ENCODE peak calls at places on chromosomes 16 and 17, in nine cellular contexts. Q is psoas muscle; T is breast epithelium; X is endothelial cell of umbilical vein; V is dorsolateral prefrontal cortex; Y is AG04450; G is adrenal gland; D is CD8-positive, alpha-beta T cell; Z is PC-9. K is an unnamed sample.

GRCh38 chr17:29977836-29978235 is 36.4 kb downstream of the EFCAB5 start:
- DNase-seq in D (no peak), Q (no peak), Z (no peak), T (no peak), V (no peak), Y (no peak), G (no peak), X (no peak), K (no peak)

GRCh38 chr16:85462405-85463227 is 150.5 kb upstream of the GSE1 start:
- DNase-seq in T (no peak), X (no peak), V (no peak), Y (no peak), G (peak; percentile 57), Z (no peak), D (no peak), Q (no peak), K (no peak)

GRCh38 chr17:79905832-79906231 is 66.6 kb upstream of the CBX4 start:
- DNase-seq in Q (no peak), G (no peak), D (no peak), Y (no peak), V (no peak), T (no peak), Z (peak; percentile 54), X (no peak), K (no peak)

GRCh38 chr17:81712468-81713003 is 452 bp downstream of the SLC25A10 start:
- DNase-seq in Y (no peak), Z (peak; percentile 64), Q (no peak), V (no peak), G (peak; percentile 35), T (no peak), X (no peak), D (no peak), K (no peak)

GRCh38 chr17:12637015-12637414 is 28.7 kb upstream of the MYOCD start:
- DNase-seq in V (no peak), Z (no peak), X (no peak), Y (peak; percentile 92), D (no peak), Q (no peak), T (no peak), G (no peak), K (no peak)

GRCh38 chr17:75691371-75692290 is 24.5 kb downstream of the SAP30BP start:
- DNase-seq in Z (no peak), Y (no peak), D (no peak), V (peak; percentile 70), Q (no peak), G (no peak), X (no peak), T (peak; percentile 89), K (no peak)

GRCh38 chr17:13786000-13786598 is 184.4 kb upstream of the HS3ST3A1 start:
- DNase-seq in V (no peak), Q (no peak), T (no peak), G (no peak), Z (no peak), X (no peak), D (no peak), Y (peak; percentile 43), K (no peak)

GRCh38 chr17:63442549-63443035 is 3.5 kb downstream of the CYB561 start:
- DNase-seq in G (no peak), V (no peak), D (no peak), Y (no peak), T (no peak), Z (no peak), Q (no peak), X (no peak), K (no peak)

GRCh38 chr16:11552445-11552844 is 34.3 kb downstream of the LITAF start:
- DNase-seq in G (no peak), T (no peak), X (no peak), V (no peak), Q (no peak), D (no peak), Y (no peak), Z (no peak), K (no peak)

GRCh38 chr17:10772425-10773380 is 31.2 kb downstream of the TMEM238L start:
- DNase-seq in T (no peak), Z (peak; percentile 15), X (no peak), G (no peak), V (no peak), D (no peak), Y (no peak), Q (no peak), K (no peak)

GRCh38 chr17:82179946-82180475 is 32.6 kb downstream of the CCDC57 start:
- DNase-seq in T (no peak), Y (no peak), D (no peak), X (no peak), Q (no peak), Z (no peak), V (no peak), G (no peak), K (no peak)

DNA sequence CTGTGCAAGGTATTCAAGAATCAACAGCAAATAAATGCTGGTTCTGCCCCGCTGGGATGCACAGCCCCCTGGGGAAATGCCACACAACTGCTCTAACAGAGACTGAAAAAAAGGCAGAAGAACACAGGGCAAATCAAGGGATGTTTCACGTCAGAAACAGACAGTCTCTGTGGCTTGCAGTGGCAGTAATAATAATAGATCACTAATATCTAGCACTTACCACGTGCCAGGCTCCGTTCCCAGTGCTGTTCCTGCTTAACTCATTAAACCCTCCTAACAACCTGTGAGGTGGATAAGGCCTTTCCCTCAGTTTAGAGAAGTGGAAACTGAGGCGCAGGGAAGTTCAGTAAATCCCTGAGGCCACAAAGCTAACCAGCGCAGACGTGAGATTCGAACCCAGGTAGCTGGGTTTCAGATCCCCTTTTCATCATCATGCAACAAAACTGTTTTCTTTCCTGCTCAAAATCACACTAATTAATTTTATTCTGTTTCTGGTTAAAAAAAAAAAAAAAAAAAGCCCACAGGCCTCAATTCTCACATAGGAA is 36.7 kb downstream of the ARHGAP17 start:
- DNase-seq in Y (no peak), Z (no peak), Q (no peak), G (no peak), V (no peak), D (no peak), T (no peak), X (no peak), K (no peak)
- H3K27ac ChIP-seq in Y (peak overlapping the region; percentile 80), Z (no peak overlapping the region), Q (peak overlapping the region; percentile 87), G (peak overlapping the region; percentile 64), V (peak overlapping the region; percentile 78), D (no peak overlapping the region), T (peak overlapping the region; percentile 45), X (peak overlapping the region; percentile 76), K (peak overlapping the region; percentile 42)

DNA sequence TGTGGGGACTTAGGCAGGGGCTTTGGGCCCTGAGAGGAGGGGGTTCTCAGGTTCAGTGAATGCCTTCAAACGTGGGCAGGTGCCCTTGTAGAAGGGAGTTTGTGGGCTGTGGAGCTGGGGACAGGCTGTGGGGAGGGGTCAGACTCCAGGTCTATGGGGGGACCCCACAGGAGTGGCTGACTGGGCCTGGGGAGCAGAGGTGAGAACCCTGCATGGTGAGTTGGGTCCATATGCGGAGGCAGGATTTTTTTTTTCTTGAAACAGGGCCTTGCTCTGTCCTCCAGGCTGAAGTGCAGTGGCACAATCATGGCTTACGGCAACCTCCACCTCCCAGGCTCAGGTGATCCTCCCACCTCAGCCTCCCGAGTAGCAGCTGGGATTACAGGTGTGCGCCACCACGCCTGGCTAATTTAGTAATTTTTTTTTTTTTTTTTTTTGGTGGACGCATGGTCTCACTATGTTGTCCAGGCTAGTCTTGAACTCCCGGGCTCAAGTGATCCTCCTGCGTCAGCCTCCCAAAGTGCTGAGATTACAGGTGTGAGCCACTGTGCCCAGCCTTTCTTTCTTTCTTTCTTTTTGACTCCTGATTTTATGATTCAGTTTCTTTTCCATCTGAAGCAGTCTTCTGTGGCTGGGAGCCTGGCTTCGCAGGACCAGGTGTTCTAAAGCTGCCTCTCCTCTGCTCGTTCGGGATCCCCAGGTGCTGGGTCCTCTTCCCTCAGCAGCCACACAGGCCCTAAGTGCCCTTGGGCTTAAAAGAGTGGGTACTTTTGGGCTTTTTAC is 19.0 kb upstream of the ADCY7 start:
- DNase-seq in V (no peak), X (no peak), G (no peak), Q (no peak), Y (no peak), D (no peak), Z (no peak), T (peak; percentile 16), K (no peak)
- H3K4me3 ChIP-seq in V (no peak overlapping the region), X (no peak overlapping the region), G (no peak overlapping the region), Q (no peak overlapping the region), Y (no peak overlapping the region), D (no peak overlapping the region), Z (peak overlapping the region; percentile 85), T (no peak overlapping the region), K (peak overlapping the region; percentile 76)

GRCh38 chr16:30924086-30924714 is 828 bp downstream of the FBXL19 start:
- DNase-seq in X (no peak), Z (no peak), T (no peak), G (peak; percentile 43), D (no peak), Q (no peak), V (no peak), Y (no peak), K (peak; percentile 57)
- H3K27ac ChIP-seq in X (no peak overlapping the region), Z (no peak overlapping the region), T (peak overlapping the region; percentile 94), G (peak overlapping the region; percentile 76), D (no peak overlapping the region), Q (peak overlapping the region; percentile 58), V (peak overlapping the region; percentile 98), Y (no peak overlapping the region), K (peak overlapping the region; percentile 53)

DNA sequence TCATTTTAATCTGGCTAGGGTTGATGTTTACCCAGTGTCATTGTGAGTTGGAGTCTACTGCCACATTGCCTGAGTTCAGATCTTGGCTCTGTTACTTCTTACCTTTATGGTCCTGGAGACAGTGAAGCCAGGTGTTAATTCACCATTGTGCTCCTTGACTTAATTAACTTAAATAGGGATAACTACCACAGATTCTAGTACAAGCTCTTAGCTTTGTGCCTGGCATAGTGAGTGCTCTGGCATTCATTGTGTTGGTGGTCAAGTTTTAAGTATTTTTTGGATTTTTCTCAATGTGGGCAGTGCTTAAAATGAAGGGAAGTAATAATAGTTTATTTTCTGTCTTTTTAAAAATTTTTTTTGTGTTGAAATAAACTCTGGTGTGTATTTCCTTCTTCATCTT is 4.6 kb downstream of the HAPSTR1 start:
- DNase-seq in D (no peak), T (no peak), X (no peak), Z (no peak), V (no peak), Y (no peak), Q (no peak), G (no peak), K (no peak)
- H3K4me3 ChIP-seq in D (peak overlapping the region; percentile 8), T (no peak overlapping the region), X (peak overlapping the region; percentile 22), Z (peak overlapping the region; percentile 86), V (peak overlapping the region; percentile 84), Y (peak overlapping the region; percentile 96), Q (peak overlapping the region; percentile 89), G (no peak overlapping the region), K (peak overlapping the region; percentile 93)